ENCODE peak calls at places on chromosomes 11 and 22, in six cellular contexts. A is DMS53, O is substantia nigra, S is kidney glomerular epithelial cell, F is NCI-H2081, Z is heart right ventricle. V is an unnamed sample.

GRCh38 chr11:108802492-108802891 is 137.6 kb downstream of the DDX10 start:
- DNase-seq in A (no peak), S (no peak), F (no peak), O (no peak), Z (no peak), V (no peak)

GRCh38 chr11:118572914-118573550 is 823 bp downstream of the ARCN1 start:
- DNase-seq in Z (no peak), O (no peak), F (no peak), A (peak; percentile 43), S (peak; percentile 63), V (no peak)

GRCh38 chr11:40376346-40376745 is 1083.1 kb downstream of the LRRC4C start:
- DNase-seq in A (no peak), O (no peak), F (no peak), Z (no peak), S (no peak), V (no peak)

GRCh38 chr11:81089242-81089641 is 1644.4 kb downstream of the FAM181B start:
- DNase-seq in O (no peak), F (no peak), Z (no peak), A (no peak), S (no peak), V (no peak)

GRCh38 chr11:9577032-9577431 is 3.6 kb downstream of the WEE1 start:
- DNase-seq in A (no peak), S (no peak), F (no peak), O (no peak), Z (no peak), V (no peak)

GRCh38 chr11:13259374-13259773 is 18.2 kb upstream of the BMAL1 start:
- DNase-seq in S (no peak), F (no peak), A (no peak), O (no peak), Z (no peak), V (no peak)

GRCh38 chr22:32407332-32407731 is 4.7 kb downstream of the RTCB start:
- DNase-seq in F (no peak), O (no peak), S (no peak), A (no peak), Z (no peak), V (no peak)

GRCh38 chr22:32801436-32802290 is at the start of gene TIMP3:
- DNase-seq in A (peak; percentile 4), O (peak; percentile 74), Z (peak; percentile 92), S (peak; percentile 54), F (no peak), V (peak; percentile 92)

V was measured in left cardiac atrium.